ENCODE peak calls at places on chromosomes 5 and 9, in five cellular contexts. One of them, this sample, is unnamed.

GRCh38 chr9:23702311-23702922 is 123.6 kb downstream of the ELAVL2 start:
- DNase-seq in H1: no peak
- DNase-seq in mesenchymal stem cell: no peak
- DNase-seq in mesendoderm: no peak
- DNase-seq in neuronal stem cell: no peak
- DNase-seq in this sample: no peak

GRCh38 chr5:67765697-67766096 is 449.9 kb upstream of the PIK3R1 start:
- DNase-seq in H1: no peak
- DNase-seq in mesenchymal stem cell: no peak
- DNase-seq in mesendoderm: no peak
- DNase-seq in neuronal stem cell: no peak
- DNase-seq in this sample: no peak

GRCh38 chr9:122225323-122226141 is 3.2 kb downstream of the LHX6 start:
- DNase-seq in H1: no peak
- DNase-seq in mesenchymal stem cell: no peak
- DNase-seq in mesendoderm: no peak
- DNase-seq in neuronal stem cell: no peak
- DNase-seq in this sample: no peak

GRCh38 chr9:111952559-111952958 is 55.9 kb downstream of the UGCG start:
- DNase-seq in H1: no peak
- DNase-seq in mesenchymal stem cell: peak
- DNase-seq in mesendoderm: no peak
- DNase-seq in neuronal stem cell: no peak
- DNase-seq in this sample: peak

GRCh38 chr9:112074250-112075008 is 100.7 kb downstream of the SUSD1 start:
- DNase-seq in H1: no peak
- DNase-seq in mesenchymal stem cell: peak
- DNase-seq in mesendoderm: peak
- DNase-seq in neuronal stem cell: peak
- DNase-seq in this sample: peak

GRCh38 chr9:98333703-98334582 is 78.5 kb upstream of the TBC1D2 start:
- DNase-seq in H1: no peak
- DNase-seq in mesenchymal stem cell: peak
- DNase-seq in mesendoderm: no peak
- DNase-seq in neuronal stem cell: no peak
- DNase-seq in this sample: peak

GRCh38 chr5:131450941-131451340 is 184.1 kb downstream of the RAPGEF6 start:
- DNase-seq in H1: no peak
- DNase-seq in mesenchymal stem cell: no peak
- DNase-seq in mesendoderm: no peak
- DNase-seq in neuronal stem cell: no peak
- DNase-seq in this sample: no peak

GRCh38 chr9:133884907-133885744 is 107.0 kb downstream of the VAV2 start:
- DNase-seq in H1: no peak
- DNase-seq in mesenchymal stem cell: no peak
- DNase-seq in mesendoderm: no peak
- DNase-seq in neuronal stem cell: no peak
- DNase-seq in this sample: no peak

GRCh38 chr9:83304686-83305085 is 233.5 kb downstream of the FRMD3 start:
- DNase-seq in H1: no peak
- DNase-seq in mesenchymal stem cell: no peak
- DNase-seq in mesendoderm: no peak
- DNase-seq in neuronal stem cell: no peak
- DNase-seq in this sample: peak

GRCh38 chr5:1709186-1709803 is 90.3 kb downstream of the MRPL36 start:
- DNase-seq in H1: no peak
- DNase-seq in mesenchymal stem cell: no peak
- DNase-seq in mesendoderm: peak
- DNase-seq in neuronal stem cell: no peak
- DNase-seq in this sample: no peak

GRCh38 chr9:134229466-134230091 is 65.2 kb upstream of the RNU6ATAC start:
- DNase-seq in H1: no peak
- DNase-seq in mesenchymal stem cell: no peak
- DNase-seq in mesendoderm: no peak
- DNase-seq in neuronal stem cell: no peak
- DNase-seq in this sample: no peak

GRCh38 chr9:72947987-72948465 is 4.8 kb downstream of the ALDH1A1 start:
- DNase-seq in H1: no peak
- DNase-seq in mesenchymal stem cell: no peak
- DNase-seq in mesendoderm: peak
- DNase-seq in neuronal stem cell: no peak
- DNase-seq in this sample: no peak

GRCh38 chr9:92950359-92950955 is 3.1 kb downstream of the FGD3 start:
- DNase-seq in H1: no peak
- DNase-seq in mesenchymal stem cell: no peak
- DNase-seq in mesendoderm: no peak
- DNase-seq in neuronal stem cell: no peak
- DNase-seq in this sample: no peak

GRCh38 chr9:79189511-79189924 is 382.2 kb upstream of the TLE4 start:
- DNase-seq in H1: no peak
- DNase-seq in mesenchymal stem cell: peak
- DNase-seq in mesendoderm: no peak
- DNase-seq in neuronal stem cell: no peak
- DNase-seq in this sample: peak

GRCh38 chr5:6714221-6715041 is 1.2 kb downstream of the TENT4A start:
- DNase-seq in H1: no peak
- DNase-seq in mesenchymal stem cell: no peak
- DNase-seq in mesendoderm: no peak
- DNase-seq in neuronal stem cell: no peak
- DNase-seq in this sample: no peak

GRCh38 chr9:124399323-124399962 is 15.8 kb downstream of the PSMB7 start:
- DNase-seq in H1: no peak
- DNase-seq in mesenchymal stem cell: peak
- DNase-seq in mesendoderm: peak
- DNase-seq in neuronal stem cell: peak
- DNase-seq in this sample: peak

GRCh38 chr5:1541662-1542008 is 17.9 kb upstream of the LPCAT1 start:
- DNase-seq in H1: no peak
- DNase-seq in mesenchymal stem cell: no peak
- DNase-seq in mesendoderm: no peak
- DNase-seq in neuronal stem cell: no peak
- DNase-seq in this sample: no peak

GRCh38 chr5:36029914-36030313 is 36.8 kb downstream of the UGT3A2 start:
- DNase-seq in H1: no peak
- DNase-seq in mesenchymal stem cell: no peak
- DNase-seq in mesendoderm: no peak
- DNase-seq in neuronal stem cell: no peak
- DNase-seq in this sample: no peak

GRCh38 chr5:44885903-44886302 is 77.2 kb downstream of the MRPS30 start:
- DNase-seq in H1: no peak
- DNase-seq in mesenchymal stem cell: peak
- DNase-seq in mesendoderm: no peak
- DNase-seq in neuronal stem cell: no peak
- DNase-seq in this sample: no peak

GRCh38 chr9:101274971-101275670 is 109.7 kb downstream of the BAAT start:
- DNase-seq in H1: no peak
- DNase-seq in mesenchymal stem cell: no peak
- DNase-seq in mesendoderm: no peak
- DNase-seq in neuronal stem cell: no peak
- DNase-seq in this sample: no peak

GRCh38 chr9:101736723-101737122 is 1.7 kb downstream of the GRIN3A start:
- DNase-seq in H1: no peak
- DNase-seq in mesenchymal stem cell: no peak
- DNase-seq in mesendoderm: peak
- DNase-seq in neuronal stem cell: peak
- DNase-seq in this sample: no peak

GRCh38 chr9:16134351-16134750 is 581.5 kb downstream of the CCDC171 start:
- DNase-seq in H1: no peak
- DNase-seq in mesenchymal stem cell: no peak
- DNase-seq in mesendoderm: no peak
- DNase-seq in neuronal stem cell: no peak
- DNase-seq in this sample: no peak

DNA sequence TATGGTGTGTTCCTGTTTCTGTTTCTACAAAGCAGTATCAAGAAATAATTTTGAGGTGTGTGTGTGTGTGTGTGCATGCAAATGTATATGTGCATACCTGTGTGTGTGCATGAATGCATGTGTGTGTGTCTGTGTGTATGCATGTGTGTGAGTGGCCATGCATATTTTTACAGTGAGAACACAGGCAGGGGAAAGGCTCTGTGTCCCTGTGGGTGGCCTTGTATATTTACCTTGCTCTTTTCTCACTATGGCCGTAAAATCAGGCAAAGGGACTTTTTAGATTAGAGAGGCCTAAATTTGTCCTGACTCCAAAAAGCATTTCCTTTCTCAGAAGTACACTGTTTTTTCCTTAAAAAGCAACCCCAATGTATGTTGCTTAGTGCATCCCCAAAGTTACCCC is 293.4 kb downstream of the MARCHF11 start:
- DNase-seq in H1: no peak
- DNase-seq in mesenchymal stem cell: no peak
- DNase-seq in mesendoderm: no peak
- DNase-seq in neuronal stem cell: no peak
- DNase-seq in this sample: no peak
- H3K4ac ChIP-seq in H1: no peak
- H3K4ac ChIP-seq in mesenchymal stem cell: no peak
- H3K4ac ChIP-seq in mesendoderm: no peak
- H3K4ac ChIP-seq in neuronal stem cell: no peak
- H3K4ac ChIP-seq in this sample: no peak

GRCh38 chr5:180831139-180832080 is 28.8 kb upstream of the MGAT1 start:
- DNase-seq in H1: no peak
- DNase-seq in mesenchymal stem cell: peak
- DNase-seq in mesendoderm: peak
- DNase-seq in neuronal stem cell: peak
- DNase-seq in this sample: peak
- H3K4ac ChIP-seq in H1: peak
- H3K4ac ChIP-seq in mesenchymal stem cell: peak
- H3K4ac ChIP-seq in mesendoderm: peak
- H3K4ac ChIP-seq in neuronal stem cell: no peak
- H3K4ac ChIP-seq in this sample: peak

GRCh38 chr5:168073991-168074800 is 217.2 kb upstream of the WWC1 start:
- DNase-seq in H1: no peak
- DNase-seq in mesenchymal stem cell: no peak
- DNase-seq in mesendoderm: no peak
- DNase-seq in neuronal stem cell: no peak
- DNase-seq in this sample: no peak
- H3K4ac ChIP-seq in H1: no peak
- H3K4ac ChIP-seq in mesenchymal stem cell: no peak
- H3K4ac ChIP-seq in mesendoderm: no peak
- H3K4ac ChIP-seq in neuronal stem cell: no peak
- H3K4ac ChIP-seq in this sample: no peak

GRCh38 chr5:60673329-60673728 is 26.6 kb downstream of the DEPDC1B start:
- DNase-seq in H1: no peak
- DNase-seq in mesenchymal stem cell: no peak
- DNase-seq in mesendoderm: no peak
- DNase-seq in neuronal stem cell: no peak
- DNase-seq in this sample: no peak
- H3K4ac ChIP-seq in H1: no peak
- H3K4ac ChIP-seq in mesenchymal stem cell: no peak
- H3K4ac ChIP-seq in mesendoderm: no peak
- H3K4ac ChIP-seq in neuronal stem cell: no peak
- H3K4ac ChIP-seq in this sample: no peak

This sample was measured in IMR-90.